ENCODE peak calls at places on chromosomes 12 and 14, in ten cellular contexts. F is stomach; Q is lung microvascular endothelial cell; R is EL; B is hepatocyte; D is T-helper 2 cell; G is H9; I is mesothelial cell of epicardium; N is CD8-positive, alpha-beta T cell; V is heart right ventricle. X is an unnamed sample.

GRCh38 chr12:79251356-79251755 is 386.8 kb downstream of the SYT1 start:
- DNase-seq in F (no peak), Q (peak), R (no peak), B (no peak), D (no peak), G (no peak), I (no peak), N (no peak), V (no peak), X (no peak)

GRCh38 chr12:31016057-31016456 is 57.6 kb upstream of the DDX11 start:
- DNase-seq in F (no peak), Q (no peak), R (no peak), B (no peak), D (no peak), G (no peak), I (no peak), N (no peak), V (no peak), X (no peak)

GRCh38 chr14:74619672-74620131 is 7.7 kb upstream of the LTBP2 start:
- DNase-seq in F (peak), Q (peak), R (peak), B (peak), D (no peak), G (no peak), I (no peak), N (no peak), V (peak), X (no peak)

GRCh38 chr14:37592288-37593274 is 2.5 kb downstream of the FOXA1 start:
- DNase-seq in F (no peak), Q (no peak), R (no peak), B (peak), D (no peak), G (peak), I (no peak), N (no peak), V (peak), X (no peak)

GRCh38 chr12:106954462-106955376 is 988 bp upstream of the TMEM263 start:
- DNase-seq in F (no peak), Q (peak), R (peak), B (peak), D (no peak), G (peak), I (no peak), N (peak), V (peak), X (no peak)

GRCh38 chr14:54364555-54365415 is 32.0 kb upstream of the CDKN3 start:
- DNase-seq in F (no peak), Q (peak), R (peak), B (no peak), D (no peak), G (no peak), I (no peak), N (no peak), V (peak), X (no peak)

GRCh38 chr12:109732321-109733305 is 19.0 kb downstream of the FAM222A start:
- DNase-seq in F (peak), Q (no peak), R (no peak), B (no peak), D (no peak), G (peak), I (peak), N (no peak), V (no peak), X (no peak)

GRCh38 chr14:23638414-23639047 is 2.4 kb downstream of the DHRS2 start:
- DNase-seq in F (no peak), Q (no peak), R (peak), B (no peak), D (no peak), G (no peak), I (no peak), N (no peak), V (no peak), X (no peak)

GRCh38 chr12:131399000-131399399 is 311.9 kb upstream of the SFSWAP start:
- DNase-seq in F (no peak), Q (no peak), R (no peak), B (no peak), D (no peak), G (no peak), I (no peak), N (no peak), V (no peak), X (no peak)

GRCh38 chr12:116642683-116643082 is 83.5 kb downstream of the MAP1LC3B2 start:
- DNase-seq in F (no peak), Q (no peak), R (no peak), B (no peak), D (no peak), G (no peak), I (no peak), N (no peak), V (no peak), X (no peak)

GRCh38 chr12:54300732-54301427 is at the start of gene NFE2:
- DNase-seq in F (peak), Q (peak), R (peak), B (peak), D (no peak), G (peak), I (peak), N (no peak), V (peak), X (no peak)

X was measured in D721Med.